ENCODE peak calls at places on chromosomes 3 and 15, in five cellular contexts. Z, F, V, D and N are unnamed samples.

GRCh38 chr15:93088200-93088980 is 621 bp downstream of the RGMA start:
- DNase-seq in D (peak), F (no peak), V (no peak), Z (peak), N (no peak)

GRCh38 chr3:115617573-115617972 is 5.7 kb upstream of the GAP43 start:
- DNase-seq in F (no peak), D (no peak), Z (no peak), V (no peak), N (no peak)

GRCh38 chr3:194364652-194365434 is 4.7 kb downstream of the LRRC15 start:
- DNase-seq in F (peak), D (no peak), Z (no peak), V (no peak), N (no peak)

GRCh38 chr3:147410126-147410517 is 957 bp downstream of the ZIC1 start:
- DNase-seq in Z (no peak), F (no peak), V (no peak), D (no peak), N (no peak)

GRCh38 chr15:94683912-94684311 is 452.6 kb downstream of the MCTP2 start:
- DNase-seq in V (no peak), D (no peak), Z (no peak), F (no peak), N (no peak)

GRCh38 chr3:148066787-148067186 is 630.9 kb upstream of the AGTR1 start:
- DNase-seq in Z (no peak), D (no peak), F (no peak), V (no peak), N (no peak)

GRCh38 chr15:51267047-51267713 is 71.2 kb downstream of the CYP19A1 start:
- DNase-seq in D (peak), V (no peak), Z (no peak), F (no peak), N (no peak)

GRCh38 chr3:12345584-12346494 is 57.0 kb downstream of the PPARG start:
- DNase-seq in F (no peak), Z (no peak), D (no peak), V (no peak), N (no peak)

GRCh38 chr15:58443291-58443690 is 11.5 kb downstream of the LIPC start:
- DNase-seq in Z (no peak), V (no peak), F (no peak), D (no peak), N (no peak)

GRCh38 chr3:138187296-138188012 is at the start of gene ARMC8:
- DNase-seq in F (no peak), D (peak), Z (peak), V (no peak), N (peak)

GRCh38 chr3:156558389-156558788 is 3.5 kb upstream of the SSR3 start:
- DNase-seq in F (no peak), D (no peak), V (no peak), Z (no peak), N (no peak)

GRCh38 chr3:44355634-44356033 is 17.1 kb downstream of the TCAIM start:
- DNase-seq in Z (no peak), D (no peak), V (no peak), F (peak), N (peak)

GRCh38 chr3:140359198-140359995 is 318.5 kb upstream of the TRIM42 start:
- DNase-seq in F (no peak), D (no peak), Z (no peak), V (no peak), N (no peak)

GRCh38 chr15:76753771-76754170 is 151.4 kb downstream of the SCAPER start:
- DNase-seq in V (no peak), Z (no peak), F (peak), D (no peak), N (no peak)

GRCh38 chr3:52532838-52533622 is 627 bp downstream of the NT5DC2 start:
- DNase-seq in F (no peak), D (peak), V (no peak), Z (no peak), N (no peak)

GRCh38 chr3:45775571-45776290 is 20.6 kb downstream of the SLC6A20 start:
- DNase-seq in Z (no peak), D (no peak), V (no peak), F (no peak), N (no peak)

GRCh38 chr15:76470691-76471090 is 134.1 kb downstream of the ISL2 start:
- DNase-seq in Z (no peak), V (no peak), D (no peak), F (peak), N (no peak)

GRCh38 chr15:76968310-76968709 is 26.6 kb upstream of the PSTPIP1 start:
- DNase-seq in F (peak), Z (no peak), V (no peak), D (no peak), N (no peak)

GRCh38 chr15:94135748-94136147 is 95.6 kb upstream of the MCTP2 start:
- DNase-seq in Z (peak), D (no peak), F (no peak), V (no peak), N (no peak)

GRCh38 chr3:117681619-117682018 is 972.0 kb downstream of the TUSC7 start:
- DNase-seq in D (no peak), V (no peak), Z (no peak), F (peak), N (no peak)

GRCh38 chr15:31268911-31269784 is 57.5 kb upstream of the KLF13 start:
- DNase-seq in V (no peak), Z (no peak), F (no peak), D (peak), N (no peak)
- TF ChIP-seq RAD21 in V (no peak), Z (no peak), F (no peak), D (no peak), N (no peak)

DNA sequence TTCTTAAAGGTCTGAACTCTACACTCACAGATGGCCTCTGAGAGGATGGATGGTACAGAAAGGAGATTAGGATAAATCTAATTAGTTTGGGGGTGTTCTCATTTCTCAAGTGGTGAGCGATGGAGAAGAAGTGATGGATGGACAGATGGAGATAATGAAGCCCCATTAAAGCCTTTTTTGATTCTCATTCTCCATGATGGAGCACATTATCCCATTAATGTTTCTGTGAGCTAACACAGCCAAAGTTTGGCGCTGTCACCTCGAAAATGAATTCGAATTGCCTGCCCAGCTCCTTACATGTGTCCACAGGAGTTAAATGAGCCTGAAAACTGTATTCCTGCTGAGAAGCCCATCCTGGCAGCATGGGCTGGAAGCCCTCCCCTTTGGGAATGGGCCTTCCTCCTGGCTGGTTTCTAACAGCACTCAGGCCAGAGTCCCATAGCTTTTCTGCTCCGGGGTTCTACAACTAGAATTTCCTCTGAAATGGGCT is 726.0 kb upstream of the CFAP20DC start:
- DNase-seq in V (no peak), D (no peak), F (no peak), Z (no peak), N (no peak)
- TF ChIP-seq USF2 in V (no peak), D (no peak), F (no peak), Z (no peak), N (no peak)

GRCh38 chr3:9202546-9202945 is 46.9 kb downstream of the SRGAP3 start:
- DNase-seq in D (no peak), Z (no peak), V (no peak), F (no peak), N (no peak)
- TF ChIP-seq RAD21 in D (no peak), Z (no peak), V (no peak), F (no peak), N (no peak)

GRCh38 chr3:41668366-41668765 is 293.5 kb downstream of the ULK4 start:
- DNase-seq in D (no peak), F (no peak), Z (no peak), V (no peak), N (no peak)

GRCh38 chr3:41679412-41679811 is 282.5 kb downstream of the ULK4 start:
- DNase-seq in V (no peak), F (peak), D (no peak), Z (no peak), N (no peak)

GRCh38 chr3:41674449-41674848 is 287.5 kb downstream of the ULK4 start:
- DNase-seq in Z (no peak), D (no peak), F (peak), V (no peak), N (no peak)

DNA sequence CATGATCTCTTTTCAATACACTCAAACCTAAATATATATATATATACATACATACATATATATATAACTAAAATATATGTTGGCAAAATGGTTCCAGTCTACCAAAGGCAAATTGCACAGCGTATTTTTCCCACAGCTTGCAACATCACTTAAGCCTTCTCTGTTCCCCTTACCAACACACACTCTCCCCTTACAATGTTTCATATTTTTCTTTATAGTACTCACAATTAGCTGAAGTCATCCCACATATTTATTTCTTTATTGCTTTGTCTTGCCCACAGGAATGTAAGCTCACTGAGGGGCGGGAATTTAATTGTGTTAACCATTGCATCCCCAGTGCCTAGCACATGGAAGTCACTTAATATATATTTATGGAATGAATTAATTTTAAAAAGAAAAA is 288.3 kb downstream of the ULK4 start:
- DNase-seq in V (no peak), F (peak), Z (no peak), D (no peak), N (no peak)
- TF ChIP-seq USF2 in V (no peak), F (no peak), Z (no peak), D (no peak), N (no peak)